ENCODE peak calls at places on chromosomes 1 and 21, in five cellular contexts. F, I, Y, C and W are unnamed samples.

GRCh38 chr1:43225168-43225567 is 44.6 kb upstream of the TMEM125 start:
- DNase-seq in F (no peak), I (no peak), Y (no peak), C (no peak), W (peak)

GRCh38 chr1:211876849-211877248 is 46.3 kb upstream of the LPGAT1 start:
- DNase-seq in F (no peak), I (no peak), Y (no peak), C (no peak), W (no peak)

GRCh38 chr1:63010898-63011660 is 227.1 kb downstream of the ATG4C start:
- DNase-seq in F (no peak), I (no peak), Y (no peak), C (peak), W (no peak)

GRCh38 chr1:247360991-247361721 is 29.5 kb upstream of the ZNF496 start:
- DNase-seq in F (no peak), I (no peak), Y (no peak), C (no peak), W (no peak)

GRCh38 chr21:28771790-28772501 is 220.7 kb downstream of the LTN1 start:
- DNase-seq in F (no peak), I (no peak), Y (no peak), C (no peak), W (no peak)

GRCh38 chr1:71365451-71365850 is 284.6 kb upstream of the ZRANB2 start:
- DNase-seq in F (no peak), I (no peak), Y (no peak), C (no peak), W (no peak)

GRCh38 chr1:188669715-188670114 is 1807.9 kb downstream of the BRINP3 start:
- DNase-seq in F (no peak), I (no peak), Y (no peak), C (no peak), W (no peak)

GRCh38 chr1:234898455-234899033 is 230.1 kb downstream of the TOMM20 start:
- DNase-seq in F (no peak), I (no peak), Y (no peak), C (no peak), W (no peak)

GRCh38 chr1:34846265-34846664 is 13.3 kb downstream of the SMIM12 start:
- DNase-seq in F (no peak), I (no peak), Y (no peak), C (no peak), W (no peak)

GRCh38 chr21:35102488-35103407 is 53.6 kb upstream of the RUNX1 start:
- DNase-seq in F (no peak), I (no peak), Y (no peak), C (peak), W (peak)

GRCh38 chr1:156419863-156420208 is 50.8 kb downstream of the RHBG start:
- DNase-seq in F (no peak), I (peak), Y (peak), C (peak), W (peak)

GRCh38 chr1:221439734-221440436 is 302.0 kb downstream of the DUSP10 start:
- DNase-seq in F (no peak), I (no peak), Y (no peak), C (peak), W (no peak)

GRCh38 chr1:110672753-110673108 is 2.0 kb downstream of the KCNA3 start:
- DNase-seq in F (peak), I (no peak), Y (no peak), C (no peak), W (no peak)

GRCh38 chr1:223742861-223743517 is 30.6 kb downstream of the CAPN2 start:
- DNase-seq in F (no peak), I (no peak), Y (no peak), C (no peak), W (no peak)

GRCh38 chr1:203557390-203557789 is 63.4 kb downstream of the OPTC start:
- DNase-seq in F (no peak), I (no peak), Y (no peak), C (no peak), W (no peak)

GRCh38 chr1:4684142-4684541 is 29.7 kb downstream of the AJAP1 start:
- DNase-seq in F (no peak), I (no peak), Y (no peak), C (no peak), W (no peak)

GRCh38 chr21:34042735-34043134 is 30.6 kb upstream of the MRPS6 start:
- DNase-seq in F (no peak), I (no peak), Y (no peak), C (no peak), W (no peak)
- TF ChIP-seq TAF1 in F (no peak), I (no peak), Y (no peak), C (no peak), W (no peak)

GRCh38 chr1:23524716-23525401 is 6.2 kb downstream of the E2F2 start:
- DNase-seq in F (no peak), I (peak), Y (no peak), C (no peak), W (no peak)
- H3K4me2 ChIP-seq in F (peak), I (no peak), Y (peak), C (no peak), W (no peak)

GRCh38 chr1:40626383-40626770 is 39.1 kb downstream of the RIMS3 start:
- DNase-seq in F (no peak), I (no peak), Y (no peak), C (no peak), W (no peak)

GRCh38 chr1:40622936-40623629 is 42.4 kb downstream of the RIMS3 start:
- DNase-seq in F (no peak), I (no peak), Y (peak), C (no peak), W (no peak)

GRCh38 chr1:40625476-40626382 is 39.8 kb downstream of the RIMS3 start:
- DNase-seq in F (no peak), I (no peak), Y (no peak), C (no peak), W (no peak)

GRCh38 chr1:40622051-40622450 is 43.4 kb downstream of the RIMS3 start:
- DNase-seq in F (no peak), I (no peak), Y (peak), C (no peak), W (no peak)

DNA sequence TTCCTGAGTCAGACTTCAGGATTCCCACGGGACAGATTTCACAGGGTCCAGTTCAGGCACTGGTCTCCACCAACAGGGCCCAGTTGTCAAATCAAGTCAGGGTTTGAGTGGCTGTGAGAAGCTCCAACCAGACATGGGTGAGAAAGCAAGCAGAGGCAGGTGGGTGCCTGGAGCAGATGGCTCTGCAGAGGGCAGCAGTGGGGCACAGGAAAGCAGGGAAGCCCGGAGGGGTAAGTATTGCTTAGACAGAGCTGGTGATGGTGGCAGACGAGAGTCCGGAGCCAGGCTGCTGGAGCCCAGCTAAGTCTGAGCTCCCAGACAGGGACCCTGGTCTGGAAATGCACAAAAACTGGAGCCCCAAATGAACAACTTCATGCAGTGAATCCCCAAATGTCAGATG is 40.4 kb downstream of the RIMS3 start:
- DNase-seq in F (no peak), I (no peak), Y (no peak), C (peak), W (no peak)
- TF ChIP-seq TAF1 in F (no peak), I (no peak), Y (no peak), C (no peak), W (no peak)

GRCh38 chr1:27148591-27148990 is 6.3 kb downstream of the SLC9A1 start:
- DNase-seq in F (no peak), I (no peak), Y (no peak), C (no peak), W (no peak)
- H3K4me2 ChIP-seq in F (peak), I (no peak), Y (no peak), C (no peak), W (no peak)

GRCh38 chr1:119471566-119471965 is 35.4 kb upstream of the HSD3B1 start:
- DNase-seq in F (no peak), I (no peak), Y (no peak), C (no peak), W (no peak)

GRCh38 chr1:119472463-119473175 is 34.4 kb upstream of the HSD3B1 start:
- DNase-seq in F (no peak), I (no peak), Y (peak), C (no peak), W (no peak)

GRCh38 chr1:119480175-119480574 is 26.8 kb upstream of the HSD3B1 start:
- DNase-seq in F (no peak), I (no peak), Y (no peak), C (no peak), W (no peak)

GRCh38 chr1:119477710-119478109 is 29.3 kb upstream of the HSD3B1 start:
- DNase-seq in F (no peak), I (no peak), Y (no peak), C (no peak), W (no peak)

DNA sequence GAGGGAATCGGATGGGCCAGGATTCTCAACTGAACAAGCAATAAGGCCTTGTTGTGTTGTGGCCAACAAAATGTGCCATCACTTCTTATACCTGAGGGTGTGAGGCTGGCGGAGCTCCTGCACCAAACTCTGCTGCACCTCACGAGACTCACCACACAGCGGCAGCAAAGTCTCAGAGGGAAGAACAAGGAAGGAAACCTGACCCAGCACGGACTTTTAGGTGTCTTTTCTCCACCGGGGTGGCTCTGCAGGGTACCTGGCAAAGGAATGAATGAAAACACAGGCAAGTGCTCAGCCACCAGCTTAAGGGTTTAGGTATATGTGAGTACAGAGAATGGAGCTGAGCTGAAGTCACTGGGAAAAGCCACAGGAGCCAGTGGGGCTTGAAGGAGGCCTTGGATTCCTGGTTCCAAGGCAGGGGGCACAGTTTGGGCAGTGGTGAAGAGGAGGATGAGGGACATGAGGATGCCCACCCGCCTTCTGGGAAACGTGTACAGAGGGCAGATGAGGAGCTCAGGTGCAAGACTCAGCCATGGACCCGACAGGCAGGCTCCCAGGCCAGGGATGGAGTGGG is 31.1 kb upstream of the HSD3B1 start:
- DNase-seq in F (no peak), I (peak), Y (peak), C (peak), W (peak)
- TF ChIP-seq TAF1 in F (no peak), I (no peak), Y (no peak), C (no peak), W (no peak)